ENCODE peak calls at places on chromosome 17, in nine cellular contexts. T is A549, A is ascending aorta, J is type B pancreatic cell, U is GM20000, V is pancreas, R is fibroblast of mammary gland, L is GM13977, O is brain microvascular endothelial cell. I is an unnamed sample.

GRCh38 chr17:4199818-4200402 is 56.9 kb downstream of the CYB5D2 start:
- DNase-seq in R (peak), T (peak), J (no peak), V (no peak), L (peak), O (no peak), A (peak), U (peak), I (peak)

GRCh38 chr17:71438631-71439146 is 682.1 kb upstream of the SOX9 start:
- DNase-seq in L (no peak), J (no peak), T (peak), O (peak), U (no peak), A (no peak), V (no peak), R (peak), I (no peak)

GRCh38 chr17:7676533-7676932 is 10.8 kb downstream of the TP53 start:
- DNase-seq in J (no peak), V (no peak), A (no peak), O (no peak), U (no peak), L (no peak), T (no peak), R (no peak), I (no peak)

GRCh38 chr17:37361543-37361942 is 14.2 kb upstream of the C17orf78 start:
- DNase-seq in A (no peak), L (no peak), U (no peak), O (no peak), V (no peak), T (no peak), J (no peak), R (no peak), I (no peak)

GRCh38 chr17:78793968-78794367 is 11.9 kb upstream of the CYTH1 start:
- DNase-seq in U (no peak), R (no peak), O (no peak), L (no peak), V (no peak), T (no peak), A (no peak), J (no peak), I (no peak)

GRCh38 chr17:27558842-27559505 is 72.0 kb upstream of the LGALS9 start:
- DNase-seq in U (no peak), R (no peak), L (no peak), A (no peak), T (no peak), O (no peak), J (no peak), V (no peak), I (no peak)

GRCh38 chr17:10050597-10051101 is 145.6 kb upstream of the RCVRN start:
- DNase-seq in L (no peak), U (peak), T (no peak), V (no peak), J (no peak), O (no peak), A (no peak), R (peak), I (no peak)

GRCh38 chr17:72714357-72714966 is 378.0 kb downstream of the SLC39A11 start:
- DNase-seq in L (no peak), O (no peak), R (no peak), J (no peak), U (no peak), A (no peak), T (no peak), V (no peak), I (no peak)

GRCh38 chr17:40099627-40100418 is 566 bp downstream of the NR1D1 start:
- DNase-seq in O (no peak), A (no peak), V (no peak), U (no peak), T (no peak), J (no peak), R (no peak), L (no peak), I (no peak)

GRCh38 chr17:67055811-67056745 is 11.7 kb downstream of the CACNG1 start:
- DNase-seq in R (no peak), L (peak), O (no peak), A (peak), V (no peak), J (peak), U (peak), T (no peak), I (no peak)

GRCh38 chr17:17448723-17449122 is 28.1 kb upstream of the MED9 start:
- DNase-seq in R (no peak), A (no peak), O (no peak), T (no peak), V (no peak), L (no peak), U (no peak), J (no peak), I (no peak)

GRCh38 chr17:44831270-44831770 is 1.2 kb upstream of the GJC1 start:
- DNase-seq in R (no peak), A (no peak), J (no peak), T (no peak), O (no peak), L (peak), V (no peak), U (no peak), I (no peak)

GRCh38 chr17:27590864-27591263 is 40.1 kb upstream of the LGALS9 start:
- DNase-seq in U (no peak), J (no peak), A (no peak), T (no peak), V (no peak), R (no peak), O (no peak), L (no peak), I (no peak)

GRCh38 chr17:57379237-57380054 is 123.1 kb downstream of the MSI2 start:
- DNase-seq in A (no peak), L (no peak), J (no peak), O (no peak), V (no peak), T (no peak), R (no peak), U (no peak), I (no peak)

GRCh38 chr17:74652020-74652419 is 28.5 kb upstream of the CD300E start:
- DNase-seq in L (no peak), R (no peak), U (no peak), A (no peak), V (no peak), T (no peak), O (no peak), J (no peak), I (no peak)

GRCh38 chr17:78988152-78988551 is 8.4 kb upstream of the LGALS3BP start:
- DNase-seq in U (no peak), A (no peak), R (no peak), T (no peak), L (no peak), O (no peak), J (no peak), V (no peak), I (no peak)

GRCh38 chr17:17837966-17838962 is 1.5 kb upstream of the SREBF1 start:
- DNase-seq in A (no peak), R (peak), T (peak), J (no peak), O (no peak), L (no peak), V (peak), U (no peak), I (no peak)

GRCh38 chr17:37261286-37261685 is 114.5 kb upstream of the C17orf78 start:
- DNase-seq in J (no peak), T (no peak), A (no peak), R (peak), O (peak), V (no peak), U (no peak), L (no peak), I (no peak)

GRCh38 chr17:59561042-59561441 is 4.4 kb upstream of the DHX40 start:
- DNase-seq in O (peak), L (peak), J (no peak), U (peak), A (no peak), V (no peak), R (peak), T (peak), I (peak)

GRCh38 chr17:59565959-59566324 is 532 bp downstream of the DHX40 start:
- DNase-seq in U (peak), L (peak), T (peak), R (peak), V (peak), J (no peak), A (peak), O (peak), I (peak)

GRCh38 chr17:59565171-59565958 is at the start of gene DHX40:
- DNase-seq in R (peak), V (peak), U (peak), L (peak), O (peak), J (peak), T (peak), A (peak), I (peak)
- TF ChIP-seq CTCF in R (no peak), V (no peak), U (no peak), L (no peak), O (no peak), J (no peak), T (no peak), A (no peak), I (no peak)

DNA sequence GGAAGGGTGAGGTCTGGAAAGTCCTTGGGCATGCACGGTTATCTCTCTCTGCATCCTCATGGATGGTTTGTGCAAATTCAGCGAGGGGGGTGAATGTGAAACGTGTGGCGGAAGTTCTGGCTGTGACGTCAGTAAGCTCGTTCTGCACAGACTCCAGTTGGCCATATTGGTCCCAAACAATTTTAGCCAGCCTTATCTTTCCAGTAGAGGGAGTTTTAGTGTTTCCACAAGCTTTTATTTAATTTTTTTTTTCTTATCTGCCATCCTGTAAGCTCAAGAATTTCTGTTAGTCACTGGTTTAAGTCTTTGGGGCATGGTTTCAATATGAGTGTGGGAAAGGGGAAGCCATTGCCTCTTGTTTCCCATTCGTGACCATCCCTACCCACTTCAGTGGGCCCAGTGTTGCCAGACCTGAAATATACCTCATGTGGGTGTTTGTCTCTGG is 39.0 kb downstream of the HLF start:
- DNase-seq in A (no peak), L (no peak), O (no peak), V (no peak), J (no peak), U (no peak), T (no peak), R (peak), I (no peak)
- TF ChIP-seq CTCF in A (no peak), L (no peak), O (peak), V (no peak), J (no peak), U (no peak), T (peak), R (peak), I (no peak)

GRCh38 chr17:14196337-14196997 is 40.2 kb downstream of the CDRT15 start:
- DNase-seq in U (peak), A (no peak), R (no peak), V (no peak), L (no peak), T (no peak), J (no peak), O (no peak), I (no peak)
- TF ChIP-seq CTCF in U (no peak), A (no peak), R (peak), V (no peak), L (peak), T (no peak), J (peak), O (peak), I (no peak)

DNA sequence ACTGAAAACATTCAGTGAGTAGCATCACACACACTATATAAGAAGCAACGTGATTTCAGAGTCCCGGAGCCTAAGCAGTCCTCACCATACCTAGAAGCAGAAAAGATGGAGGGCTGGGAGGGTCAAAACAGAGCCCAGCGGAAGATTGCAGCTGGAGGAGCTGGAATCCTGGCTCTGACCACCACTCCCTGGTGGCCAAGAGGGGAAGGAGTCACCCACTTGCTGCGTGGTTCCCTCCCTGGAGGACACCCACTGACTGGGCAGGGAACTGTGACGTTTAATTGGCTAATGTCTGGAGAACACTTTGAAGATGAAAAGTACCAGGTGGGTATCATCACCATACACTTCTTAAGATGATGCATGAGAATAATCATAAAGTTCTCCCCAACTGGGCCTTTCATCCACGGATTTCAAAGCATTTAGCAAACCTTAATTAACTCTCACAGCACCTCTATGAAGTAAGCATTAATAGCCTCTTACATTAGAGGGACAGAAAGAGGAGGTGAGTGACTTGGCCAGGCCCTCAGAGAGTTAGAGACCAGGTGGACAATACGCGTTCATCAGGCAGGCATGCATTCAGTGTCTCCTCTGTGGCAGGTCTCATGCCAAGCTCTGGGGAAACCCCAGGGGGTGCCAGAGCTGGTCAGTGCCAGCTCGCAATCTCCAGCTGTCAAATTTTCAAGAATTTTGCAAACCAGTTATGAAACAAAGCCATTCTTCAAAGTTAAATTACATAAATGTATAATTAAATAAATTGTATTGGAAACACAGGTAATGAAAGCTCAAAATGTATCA is 137.9 kb downstream of the AXIN2 start:
- DNase-seq in T (no peak), V (no peak), L (no peak), R (no peak), J (no peak), A (no peak), U (no peak), O (no peak), I (no peak)
- TF ChIP-seq CTCF in T (no peak), V (no peak), L (no peak), R (no peak), J (no peak), A (no peak), U (no peak), O (peak), I (no peak)

GRCh38 chr17:75784473-75785015 is at the start of gene UNK:
- DNase-seq in A (peak), U (peak), O (peak), R (peak), T (peak), V (peak), J (peak), L (peak), I (peak)

GRCh38 chr17:75785770-75786538 is 1.3 kb downstream of the UNK start:
- DNase-seq in R (peak), T (no peak), L (no peak), V (no peak), A (no peak), U (no peak), O (peak), J (no peak), I (no peak)

GRCh38 chr17:75785016-75785769 is 587 bp downstream of the UNK start:
- DNase-seq in T (peak), V (peak), U (peak), O (peak), L (peak), J (peak), R (peak), A (peak), I (peak)

GRCh38 chr17:75783803-75784472 is 668 bp upstream of the UNK start:
- DNase-seq in V (peak), U (no peak), L (no peak), O (no peak), J (no peak), A (peak), R (no peak), T (no peak), I (no peak)

GRCh38 chr17:75783069-75783783 is 1.4 kb upstream of the UNK start:
- DNase-seq in T (no peak), A (no peak), J (no peak), R (peak), O (peak), L (peak), U (peak), V (no peak), I (peak)
- TF ChIP-seq CTCF in T (peak), A (peak), J (peak), R (peak), O (peak), L (peak), U (peak), V (peak), I (peak)

I was measured in GM10248.